ENCODE peak calls at places on chromosomes 7 and 10, in seven cellular contexts. One of them, this sample, is unnamed.

GRCh38 chr7:13457790-13458189 is 531.7 kb downstream of the ETV1 start:
- DNase-seq in tibial artery: no peak
- DNase-seq in IMR-90: no peak
- DNase-seq in neural progenitor cell: no peak
- DNase-seq in right atrium auricular region: no peak
- DNase-seq in esophagus muscularis mucosa: no peak
- DNase-seq in psoas muscle: no peak
- DNase-seq in this sample: no peak

GRCh38 chr10:110648743-110649651 is 4.9 kb downstream of the RBM20 start:
- DNase-seq in neural progenitor cell: no peak
- DNase-seq in IMR-90: peak; percentile 32
- DNase-seq in psoas muscle: no peak
- DNase-seq in right atrium auricular region: no peak
- DNase-seq in tibial artery: no peak
- DNase-seq in esophagus muscularis mucosa: no peak
- DNase-seq in this sample: no peak

GRCh38 chr10:51250278-51250914 is 176.1 kb downstream of the PRKG1 start:
- DNase-seq in right atrium auricular region: no peak
- DNase-seq in esophagus muscularis mucosa: no peak
- DNase-seq in neural progenitor cell: no peak
- DNase-seq in IMR-90: no peak
- DNase-seq in tibial artery: no peak
- DNase-seq in psoas muscle: no peak
- DNase-seq in this sample: no peak

GRCh38 chr10:116331815-116332214 is 7.6 kb downstream of the CCDC172 start:
- DNase-seq in right atrium auricular region: no peak
- DNase-seq in tibial artery: no peak
- DNase-seq in esophagus muscularis mucosa: no peak
- DNase-seq in IMR-90: no peak
- DNase-seq in neural progenitor cell: no peak
- DNase-seq in psoas muscle: no peak
- DNase-seq in this sample: no peak

GRCh38 chr7:31885160-31885559 is 185.0 kb downstream of the PDE1C start:
- DNase-seq in esophagus muscularis mucosa: no peak
- DNase-seq in neural progenitor cell: no peak
- DNase-seq in psoas muscle: no peak
- DNase-seq in tibial artery: no peak
- DNase-seq in right atrium auricular region: no peak
- DNase-seq in IMR-90: no peak
- DNase-seq in this sample: no peak

GRCh38 chr7:50709151-50709550 is 73.5 kb downstream of the GRB10 start:
- DNase-seq in psoas muscle: no peak
- DNase-seq in IMR-90: no peak
- DNase-seq in esophagus muscularis mucosa: no peak
- DNase-seq in tibial artery: no peak
- DNase-seq in neural progenitor cell: no peak
- DNase-seq in right atrium auricular region: no peak
- DNase-seq in this sample: no peak

GRCh38 chr7:130010689-130011412 is 40.3 kb downstream of the ZC3HC1 start:
- DNase-seq in IMR-90: peak; percentile 88
- DNase-seq in esophagus muscularis mucosa: peak; percentile 97
- DNase-seq in tibial artery: peak; percentile 90
- DNase-seq in right atrium auricular region: peak; percentile 89
- DNase-seq in neural progenitor cell: peak; percentile 82
- DNase-seq in psoas muscle: peak; percentile 86
- DNase-seq in this sample: peak; percentile 65

GRCh38 chr10:78177431-78178185 is 143.9 kb downstream of the RPS24 start:
- DNase-seq in tibial artery: no peak
- DNase-seq in right atrium auricular region: no peak
- DNase-seq in IMR-90: no peak
- DNase-seq in psoas muscle: no peak
- DNase-seq in esophagus muscularis mucosa: no peak
- DNase-seq in neural progenitor cell: peak; percentile 80
- DNase-seq in this sample: peak; percentile 22

GRCh38 chr10:86188326-86188725 is 178.3 kb downstream of the GRID1 start:
- DNase-seq in tibial artery: peak; percentile 15
- DNase-seq in neural progenitor cell: no peak
- DNase-seq in IMR-90: no peak
- DNase-seq in psoas muscle: no peak
- DNase-seq in right atrium auricular region: no peak
- DNase-seq in esophagus muscularis mucosa: no peak
- DNase-seq in this sample: no peak

GRCh38 chr10:105864854-105865253 is 1223.8 kb downstream of the SORCS3 start:
- DNase-seq in neural progenitor cell: no peak
- DNase-seq in right atrium auricular region: no peak
- DNase-seq in IMR-90: no peak
- DNase-seq in tibial artery: no peak
- DNase-seq in psoas muscle: no peak
- DNase-seq in esophagus muscularis mucosa: no peak
- DNase-seq in this sample: no peak

GRCh38 chr10:45491061-45491460 is 117.0 kb downstream of the ALOX5 start:
- DNase-seq in IMR-90: no peak
- DNase-seq in psoas muscle: no peak
- DNase-seq in tibial artery: no peak
- DNase-seq in esophagus muscularis mucosa: no peak
- DNase-seq in right atrium auricular region: no peak
- DNase-seq in neural progenitor cell: no peak
- DNase-seq in this sample: no peak

GRCh38 chr7:2150445-2150815 is 82.3 kb downstream of the MAD1L1 start:
- DNase-seq in right atrium auricular region: no peak
- DNase-seq in tibial artery: no peak
- DNase-seq in neural progenitor cell: no peak
- DNase-seq in esophagus muscularis mucosa: no peak
- DNase-seq in psoas muscle: no peak
- DNase-seq in IMR-90: no peak
- DNase-seq in this sample: peak; percentile 53

GRCh38 chr7:2521952-2522591 is 2.5 kb downstream of the LFNG start:
- DNase-seq in right atrium auricular region: no peak
- DNase-seq in psoas muscle: no peak
- DNase-seq in IMR-90: no peak
- DNase-seq in tibial artery: no peak
- DNase-seq in esophagus muscularis mucosa: no peak
- DNase-seq in neural progenitor cell: peak; percentile 47
- DNase-seq in this sample: peak; percentile 93

GRCh38 chr7:85186083-85186520 is 754 bp downstream of the SEMA3D start:
- DNase-seq in IMR-90: peak; percentile 49
- DNase-seq in right atrium auricular region: peak; percentile 59
- DNase-seq in psoas muscle: peak; percentile 35
- DNase-seq in tibial artery: peak; percentile 44
- DNase-seq in esophagus muscularis mucosa: no peak
- DNase-seq in neural progenitor cell: peak; percentile 69
- DNase-seq in this sample: peak; percentile 33

GRCh38 chr7:3710531-3710930 is 409.5 kb downstream of the SDK1 start:
- DNase-seq in neural progenitor cell: no peak
- DNase-seq in esophagus muscularis mucosa: no peak
- DNase-seq in psoas muscle: no peak
- DNase-seq in IMR-90: no peak
- DNase-seq in tibial artery: no peak
- DNase-seq in right atrium auricular region: no peak
- DNase-seq in this sample: no peak

GRCh38 chr7:74633451-74633921 is 24.0 kb upstream of the GTF2I start:
- DNase-seq in psoas muscle: no peak
- DNase-seq in neural progenitor cell: no peak
- DNase-seq in tibial artery: no peak
- DNase-seq in IMR-90: no peak
- DNase-seq in esophagus muscularis mucosa: no peak
- DNase-seq in right atrium auricular region: no peak
- DNase-seq in this sample: no peak

GRCh38 chr7:2014391-2015241 is 218.1 kb downstream of the MAD1L1 start:
- DNase-seq in neural progenitor cell: no peak
- DNase-seq in IMR-90: no peak
- DNase-seq in right atrium auricular region: no peak
- DNase-seq in esophagus muscularis mucosa: no peak
- DNase-seq in psoas muscle: peak; percentile 45
- DNase-seq in tibial artery: peak; percentile 17
- DNase-seq in this sample: peak; percentile 29

GRCh38 chr7:45689011-45689796 is 115.0 kb downstream of the ADCY1 start:
- DNase-seq in esophagus muscularis mucosa: peak; percentile 80
- DNase-seq in right atrium auricular region: peak; percentile 28
- DNase-seq in tibial artery: no peak
- DNase-seq in IMR-90: peak; percentile 93
- DNase-seq in psoas muscle: peak; percentile 16
- DNase-seq in neural progenitor cell: no peak
- DNase-seq in this sample: no peak

GRCh38 chr10:69567920-69568319 is 5.3 kb downstream of the NEUROG3 start:
- DNase-seq in neural progenitor cell: peak; percentile 92
- DNase-seq in right atrium auricular region: no peak
- DNase-seq in tibial artery: peak; percentile 27
- DNase-seq in esophagus muscularis mucosa: no peak
- DNase-seq in psoas muscle: peak; percentile 69
- DNase-seq in IMR-90: peak; percentile 51
- DNase-seq in this sample: no peak

GRCh38 chr10:93852721-93853120 is 41.1 kb upstream of the SLC35G1 start:
- DNase-seq in esophagus muscularis mucosa: no peak
- DNase-seq in psoas muscle: no peak
- DNase-seq in right atrium auricular region: no peak
- DNase-seq in tibial artery: no peak
- DNase-seq in IMR-90: no peak
- DNase-seq in neural progenitor cell: no peak
- DNase-seq in this sample: no peak

GRCh38 chr7:4164556-4164955 is 517.5 kb upstream of the FOXK1 start:
- DNase-seq in right atrium auricular region: no peak
- DNase-seq in psoas muscle: no peak
- DNase-seq in neural progenitor cell: peak; percentile 49
- DNase-seq in tibial artery: no peak
- DNase-seq in esophagus muscularis mucosa: no peak
- DNase-seq in IMR-90: no peak
- DNase-seq in this sample: peak; percentile 65

DNA sequence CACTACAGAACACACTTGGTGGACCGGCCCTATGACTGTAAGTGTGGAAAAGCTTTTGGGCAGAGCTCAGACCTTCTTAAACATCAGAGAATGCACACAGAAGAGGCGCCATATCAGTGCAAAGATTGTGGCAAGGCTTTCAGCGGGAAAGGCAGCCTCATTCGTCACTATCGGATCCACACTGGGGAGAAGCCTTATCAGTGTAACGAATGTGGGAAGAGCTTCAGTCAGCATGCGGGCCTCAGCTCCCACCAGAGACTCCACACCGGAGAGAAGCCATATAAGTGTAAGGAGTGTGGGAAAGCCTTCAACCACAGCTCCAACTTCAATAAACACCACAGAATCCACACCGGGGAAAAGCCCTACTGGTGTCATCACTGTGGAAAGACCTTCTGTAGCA is 14.6 kb downstream of the ZSCAN21 start:
- DNase-seq in neural progenitor cell: no peak
- DNase-seq in esophagus muscularis mucosa: no peak
- DNase-seq in right atrium auricular region: no peak
- DNase-seq in tibial artery: no peak
- DNase-seq in psoas muscle: no peak
- DNase-seq in IMR-90: no peak
- DNase-seq in this sample: no peak
- H3K36me3 ChIP-seq in neural progenitor cell: peaks cover 13% of the 10 kb centered on the region
- H3K36me3 ChIP-seq in esophagus muscularis mucosa: peaks cover 83% of the 10 kb centered on the region
- H3K36me3 ChIP-seq in right atrium auricular region: peaks cover 49% of the 10 kb centered on the region
- H3K36me3 ChIP-seq in tibial artery: peaks cover 96% of the 10 kb centered on the region
- H3K36me3 ChIP-seq in psoas muscle: peaks cover 6% of the 10 kb centered on the region
- H3K36me3 ChIP-seq in IMR-90: peaks cover 41% of the 10 kb centered on the region
- H3K36me3 ChIP-seq in this sample: peaks cover 73% of the 10 kb centered on the region

DNA sequence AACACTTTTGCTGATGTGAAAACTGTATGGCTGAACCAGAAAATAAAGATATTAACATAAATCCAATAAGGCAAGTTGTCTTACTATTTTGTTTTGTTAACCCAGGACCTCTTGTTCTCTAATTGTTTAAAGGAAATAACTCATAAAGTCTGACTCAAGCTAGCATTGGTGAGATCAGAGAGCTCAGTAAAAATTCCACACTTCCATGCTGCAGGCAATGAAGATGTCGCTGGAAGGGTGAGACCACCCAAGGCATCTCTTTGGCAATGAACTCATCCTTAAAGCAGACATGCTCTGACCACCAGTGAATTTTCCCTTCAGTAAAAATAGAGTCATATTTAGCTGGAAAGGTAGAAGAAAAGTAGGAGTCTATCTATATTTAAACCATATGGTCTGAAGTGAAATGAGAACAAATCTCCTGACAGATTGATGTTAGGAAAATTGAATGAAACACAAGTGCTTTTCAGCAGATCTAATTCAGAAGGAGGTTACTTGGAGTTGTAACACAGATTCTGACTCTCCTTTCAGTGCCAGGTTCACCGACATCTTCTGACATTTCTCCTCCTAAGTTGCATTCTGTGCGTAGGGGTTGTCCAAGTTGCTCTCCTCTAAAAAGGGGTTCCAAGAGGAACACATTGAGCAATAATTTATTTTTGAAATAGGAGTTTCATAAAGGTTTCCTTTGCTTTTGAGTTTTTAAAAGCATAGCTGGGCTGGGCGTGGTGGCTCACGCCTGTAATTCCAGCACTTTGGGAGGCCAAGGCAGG is 32.8 kb upstream of the VIPR2 start:
- DNase-seq in psoas muscle: no peak
- DNase-seq in IMR-90: no peak
- DNase-seq in right atrium auricular region: no peak
- DNase-seq in neural progenitor cell: no peak
- DNase-seq in esophagus muscularis mucosa: no peak
- DNase-seq in tibial artery: no peak
- DNase-seq in this sample: no peak
- H3K9me3 ChIP-seq in psoas muscle: peaks cover 5% of the 10 kb centered on the region
- H3K9me3 ChIP-seq in IMR-90: peaks cover 14% of the 10 kb centered on the region
- H3K9me3 ChIP-seq in right atrium auricular region: no peaks in the 10 kb centered on the region
- H3K9me3 ChIP-seq in neural progenitor cell: peaks cover 7% of the 10 kb centered on the region
- H3K9me3 ChIP-seq in esophagus muscularis mucosa: no peaks in the 10 kb centered on the region
- H3K9me3 ChIP-seq in tibial artery: no peaks in the 10 kb centered on the region
- H3K9me3 ChIP-seq in this sample: peaks cover 26% of the 10 kb centered on the region

DNA sequence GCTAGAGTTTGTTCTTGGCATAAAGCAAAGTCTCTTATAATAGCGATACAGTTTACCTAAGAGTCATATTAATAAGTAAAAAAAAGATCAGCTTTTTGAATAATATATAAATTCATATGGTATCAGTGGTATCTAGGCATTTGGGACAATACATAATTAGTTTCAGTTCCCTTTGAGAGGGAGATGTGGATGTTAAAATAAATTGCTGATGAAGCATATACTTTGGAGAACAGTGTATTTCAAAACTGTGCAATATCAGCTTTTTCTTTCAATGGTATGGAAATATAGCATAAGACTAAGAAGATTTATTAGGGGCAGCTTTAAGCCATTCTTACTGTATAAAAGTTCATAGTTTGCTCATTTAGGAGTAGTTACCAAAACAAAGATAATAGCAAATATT is 35.5 kb downstream of the MDFIC start:
- DNase-seq in tibial artery: no peak
- DNase-seq in right atrium auricular region: no peak
- DNase-seq in psoas muscle: no peak
- DNase-seq in IMR-90: no peak
- DNase-seq in esophagus muscularis mucosa: no peak
- DNase-seq in neural progenitor cell: no peak
- DNase-seq in this sample: no peak
- TF ChIP-seq CTCF in tibial artery: no peak
- TF ChIP-seq CTCF in right atrium auricular region: no peak
- TF ChIP-seq CTCF in psoas muscle: no peak
- TF ChIP-seq CTCF in IMR-90: no peak
- TF ChIP-seq CTCF in esophagus muscularis mucosa: no peak
- TF ChIP-seq CTCF in neural progenitor cell: no peak
- TF ChIP-seq CTCF in this sample: no peak

DNA sequence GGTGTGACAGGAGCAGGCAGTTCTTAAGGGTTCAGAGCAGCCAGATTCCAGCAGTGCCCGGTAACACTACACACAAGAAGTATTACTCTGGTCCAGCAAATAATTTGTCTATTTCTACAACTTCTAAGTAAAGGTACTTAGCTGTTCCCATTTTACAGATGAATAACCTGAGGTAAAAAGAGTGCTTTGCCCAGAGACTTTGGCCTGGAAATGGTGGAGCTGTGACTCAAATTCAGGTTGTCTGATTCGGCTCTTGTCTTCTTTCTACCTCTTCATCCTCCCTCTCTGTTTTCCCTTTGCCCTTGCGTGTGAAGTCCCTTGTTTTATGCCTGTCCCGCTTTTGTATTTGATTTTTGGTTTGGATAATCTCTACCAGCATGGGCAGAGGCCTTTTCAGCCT is 17.1 kb downstream of the SFRP5 start:
- DNase-seq in IMR-90: no peak
- DNase-seq in right atrium auricular region: no peak
- DNase-seq in tibial artery: no peak
- DNase-seq in psoas muscle: no peak
- DNase-seq in neural progenitor cell: no peak
- DNase-seq in esophagus muscularis mucosa: no peak
- DNase-seq in this sample: no peak
- H3K36me3 ChIP-seq in IMR-90: peaks cover 73% of the 10 kb centered on the region
- H3K36me3 ChIP-seq in right atrium auricular region: peaks cover 82% of the 10 kb centered on the region
- H3K36me3 ChIP-seq in tibial artery: peaks cover 98% of the 10 kb centered on the region
- H3K36me3 ChIP-seq in psoas muscle: peaks cover 14% of the 10 kb centered on the region
- H3K36me3 ChIP-seq in neural progenitor cell: no peaks in the 10 kb centered on the region
- H3K36me3 ChIP-seq in esophagus muscularis mucosa: peaks cover 100% of the 10 kb centered on the region
- H3K36me3 ChIP-seq in this sample: peaks cover 100% of the 10 kb centered on the region

This sample was measured in left lung.